ENCODE peak calls at places on chromosomes 16 and 17, in ten cellular contexts. F, G, X, K, C, E, N, B, W and I are unnamed samples.

GRCh38 chr16:7597677-7598076 is 265.0 kb downstream of the RBFOX1 start:
- DNase-seq in F (no peak), G (no peak), X (no peak), K (no peak), C (no peak), E (no peak), N (no peak), B (no peak), W (no peak), I (no peak)

GRCh38 chr17:57442914-57443571 is 186.7 kb downstream of the MSI2 start:
- DNase-seq in F (peak; percentile 30), G (no peak), X (no peak), K (peak; percentile 60), C (no peak), E (peak; percentile 59), N (no peak), B (no peak), W (peak; percentile 20), I (no peak)

GRCh38 chr17:82881900-82882714 is 42.3 kb upstream of the ZNF750 start:
- DNase-seq in F (no peak), G (no peak), X (no peak), K (no peak), C (no peak), E (no peak), N (no peak), B (no peak), W (no peak), I (no peak)

GRCh38 chr17:8133398-8133797 is 9.5 kb upstream of the HES7 start:
- DNase-seq in F (no peak), G (no peak), X (no peak), K (no peak), C (no peak), E (no peak), N (no peak), B (no peak), W (no peak), I (peak; percentile 89)

GRCh38 chr17:77101521-77102410 is 39.0 kb upstream of the SEC14L1 start:
- DNase-seq in F (no peak), G (no peak), X (no peak), K (no peak), C (no peak), E (no peak), N (no peak), B (no peak), W (no peak), I (no peak)

GRCh38 chr17:14301279-14301760 is 439 bp downstream of the HS3ST3B1 start:
- DNase-seq in F (no peak), G (no peak), X (peak; percentile 33), K (no peak), C (no peak), E (no peak), N (peak; percentile 18), B (no peak), W (no peak), I (peak; percentile 53)

GRCh38 chr16:75792781-75793180 is 66.5 kb upstream of the CPHXL start:
- DNase-seq in F (no peak), G (no peak), X (no peak), K (no peak), C (no peak), E (no peak), N (no peak), B (no peak), W (no peak), I (no peak)

GRCh38 chr16:69105501-69106361 is at the start of gene HAS3:
- DNase-seq in F (peak; percentile 19), G (peak; percentile 70), X (peak; percentile 70), K (peak; percentile 73), C (peak; percentile 84), E (peak; percentile 81), N (no peak), B (no peak), W (peak; percentile 59), I (peak; percentile 93)

GRCh38 chr16:87724490-87725291 is 41.1 kb downstream of the KLHDC4 start:
- DNase-seq in F (no peak), G (no peak), X (no peak), K (no peak), C (no peak), E (no peak), N (peak; percentile 42), B (no peak), W (no peak), I (no peak)